ENCODE peak calls at places on chromosomes 7 and 10, in seven cellular contexts. U is mesenchymal stem cell, J is IMR-90, X is mesendoderm, C is H9, L is neuronal stem cell, N is H1. P is an unnamed sample. For H3K4me1, the result is how much of the 10 kb centered on the place peaks cover.

GRCh38 chr10:78899996-78900714 is 168.6 kb upstream of the ZMIZ1 start:
- DNase-seq in U (no peak), J (no peak), X (no peak), C (no peak), L (no peak), N (peak), P (no peak)

GRCh38 chr7:154744226-154744860 is 258.6 kb downstream of the PAXIP1 start:
- DNase-seq in U (no peak), J (no peak), X (peak), C (peak), L (peak), N (peak), P (peak)

GRCh38 chr7:45026984-45027773 is 27.2 kb downstream of the CCM2 start:
- DNase-seq in U (peak), J (peak), X (no peak), C (no peak), L (no peak), N (no peak), P (peak)

GRCh38 chr7:15015545-15016314 is 113.2 kb upstream of the DGKB start:
- DNase-seq in U (peak), J (peak), X (peak), C (peak), L (peak), N (peak), P (peak)

GRCh38 chr10:3747248-3747960 is 37.6 kb downstream of the KLF6 start:
- DNase-seq in U (no peak), J (no peak), X (no peak), C (no peak), L (no peak), N (no peak), P (no peak)

GRCh38 chr7:2515424-2516193 is 4.0 kb upstream of the LFNG start:
- DNase-seq in U (no peak), J (no peak), X (no peak), C (no peak), L (no peak), N (no peak), P (no peak)

GRCh38 chr7:36735172-36735571 is 10.9 kb upstream of the AOAH start:
- DNase-seq in U (no peak), J (no peak), X (no peak), C (no peak), L (no peak), N (no peak), P (no peak)

GRCh38 chr7:153541903-153542302 is 510.3 kb upstream of the DPP6 start:
- DNase-seq in U (no peak), J (no peak), X (no peak), C (no peak), L (no peak), N (no peak), P (no peak)

GRCh38 chr10:114441107-114441506 is 36.8 kb upstream of the AFAP1L2 start:
- DNase-seq in U (no peak), J (no peak), X (no peak), C (no peak), L (no peak), N (no peak), P (no peak)

GRCh38 chr10:124325658-124325965 is 93.1 kb downstream of the OAT start:
- DNase-seq in U (no peak), J (no peak), X (no peak), C (no peak), L (no peak), N (no peak), P (no peak)

GRCh38 chr10:132377326-132377725 is 19.7 kb upstream of the PWWP2B start:
- DNase-seq in U (no peak), J (no peak), X (no peak), C (no peak), L (no peak), N (no peak), P (no peak)

GRCh38 chr7:17680943-17681351 is 259.3 kb downstream of the SNX13 start:
- DNase-seq in U (peak), J (peak), X (no peak), C (no peak), L (no peak), N (no peak), P (no peak)

GRCh38 chr7:158536871-158537865 is 50.5 kb downstream of the PTPRN2 start:
- DNase-seq in U (no peak), J (no peak), X (peak), C (no peak), L (no peak), N (no peak), P (no peak)

GRCh38 chr7:33705333-33705833 is 200.0 kb upstream of the BMPER start:
- DNase-seq in U (no peak), J (no peak), X (peak), C (peak), L (no peak), N (peak), P (no peak)

GRCh38 chr7:43196379-43196778 is 83.9 kb downstream of the HECW1 start:
- DNase-seq in U (no peak), J (no peak), X (peak), C (no peak), L (no peak), N (no peak), P (no peak)

GRCh38 chr10:79562135-79562756 is 2.0 kb upstream of the SFTPA2 start:
- DNase-seq in U (peak), J (peak), X (peak), C (peak), L (peak), N (peak), P (peak)

GRCh38 chr10:28559661-28560060 is 26.7 kb downstream of the WAC start:
- DNase-seq in U (no peak), J (no peak), X (peak), C (no peak), L (peak), N (no peak), P (peak)

GRCh38 chr10:73910401-73910763 is 550 bp upstream of the PLAU start:
- DNase-seq in U (peak), J (peak), X (peak), C (no peak), L (no peak), N (no peak), P (no peak)

GRCh38 chr10:109166935-109167334 is 756.4 kb downstream of the XPNPEP1 start:
- DNase-seq in U (peak), J (peak), X (no peak), C (no peak), L (no peak), N (no peak), P (no peak)

GRCh38 chr7:23332881-23333612 is 33.9 kb downstream of the MALSU1 start:
- DNase-seq in U (peak), J (peak), X (no peak), C (no peak), L (no peak), N (no peak), P (no peak)

GRCh38 chr7:11833431-11833830 is 1.4 kb upstream of the THSD7A start:
- DNase-seq in U (no peak), J (no peak), X (peak), C (no peak), L (no peak), N (no peak), P (no peak)

GRCh38 chr7:32154797-32155196 is 84.6 kb upstream of the PDE1C start:
- DNase-seq in U (no peak), J (peak), X (no peak), C (no peak), L (no peak), N (no peak), P (no peak)

GRCh38 chr7:140121321-140121720 is 55.5 kb downstream of the KDM7A start:
- DNase-seq in U (no peak), J (no peak), X (no peak), C (no peak), L (no peak), N (no peak), P (no peak)

GRCh38 chr10:98536551-98536950 is 89.8 kb upstream of the HPS1 start:
- DNase-seq in U (peak), J (peak), X (no peak), C (no peak), L (no peak), N (no peak), P (no peak)

GRCh38 chr10:60456053-60456452 is 66.4 kb upstream of the ANK3 start:
- DNase-seq in U (peak), J (peak), X (peak), C (peak), L (no peak), N (peak), P (no peak)

GRCh38 chr10:131848296-131848695 is 52.5 kb upstream of the PPP2R2D start:
- DNase-seq in U (no peak), J (no peak), X (no peak), C (peak), L (no peak), N (no peak), P (no peak)

GRCh38 chr10:69486922-69487730 is 35.9 kb downstream of the TSPAN15 start:
- DNase-seq in U (peak), J (no peak), X (no peak), C (no peak), L (no peak), N (no peak), P (no peak)

GRCh38 chr10:121494296-121494695 is 103.9 kb downstream of the FGFR2 start:
- DNase-seq in U (no peak), J (no peak), X (no peak), C (no peak), L (no peak), N (no peak), P (no peak)

GRCh38 chr7:73988197-73988596 is 39.8 kb upstream of the ELN start:
- DNase-seq in U (no peak), J (peak), X (no peak), C (no peak), L (no peak), N (no peak), P (no peak)

GRCh38 chr7:93004906-93005305 is 112.9 kb downstream of the SAMD9 start:
- DNase-seq in U (no peak), J (no peak), X (no peak), C (no peak), L (no peak), N (no peak), P (no peak)

GRCh38 chr7:29748286-29749099 is 57.8 kb upstream of the WIPF3 start:
- DNase-seq in U (peak), J (peak), X (peak), C (no peak), L (no peak), N (no peak), P (no peak)

GRCh38 chr7:36303202-36304098 is 86.2 kb upstream of the ANLN start:
- DNase-seq in U (peak), J (peak), X (no peak), C (no peak), L (no peak), N (no peak), P (no peak)

GRCh38 chr10:106011189-106011744 is 1153.2 kb downstream of the SORCS1 start:
- DNase-seq in U (no peak), J (no peak), X (no peak), C (no peak), L (no peak), N (no peak), P (no peak)

DNA sequence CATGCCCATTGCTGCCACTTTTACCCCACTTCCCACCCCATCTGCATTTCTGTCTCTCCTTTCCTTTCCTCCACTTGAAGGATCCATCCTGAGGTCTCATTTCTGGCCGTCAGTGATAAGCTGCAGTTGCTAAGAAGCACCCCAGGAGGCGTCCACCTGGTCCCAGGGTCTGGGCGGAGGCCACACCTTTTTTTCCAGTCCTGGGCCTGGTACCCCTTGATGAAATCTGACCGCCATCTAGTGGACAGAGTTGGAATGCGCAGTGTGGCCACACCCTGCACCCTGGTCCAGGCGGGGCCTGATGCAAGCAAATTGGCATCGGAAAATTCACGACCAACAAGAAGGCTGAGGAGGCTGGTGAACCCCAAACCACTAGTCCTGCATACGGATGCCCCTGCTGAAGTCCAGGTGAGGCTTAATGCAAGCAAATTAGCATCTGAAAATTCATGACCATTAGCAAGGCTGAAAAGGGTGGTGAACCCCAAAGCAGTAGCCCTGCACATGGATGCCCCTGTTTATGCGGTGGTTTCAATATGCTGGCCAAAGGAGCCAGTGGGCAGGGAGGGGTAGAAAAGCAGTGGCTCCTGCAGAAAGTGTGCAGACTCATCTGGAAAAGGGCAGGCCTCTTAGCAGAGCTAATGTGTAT is 43.3 kb downstream of the GPAM start:
- DNase-seq in U (peak), J (peak), X (peak), C (peak), L (peak), N (peak), P (peak)
- H2AK5ac ChIP-seq in U (no peak), J (no peak), X (no peak), C (no peak), L (no peak), N (no peak), P (no peak)

GRCh38 chr10:101939718-101940117 is 96.1 kb upstream of the KCNIP2 start:
- DNase-seq in U (peak), J (no peak), X (no peak), C (no peak), L (no peak), N (no peak), P (peak)

GRCh38 chr10:101938316-101939272 is 95.0 kb upstream of the KCNIP2 start:
- DNase-seq in U (peak), J (peak), X (peak), C (no peak), L (no peak), N (no peak), P (peak)

GRCh38 chr10:101940916-101941315 is 97.3 kb upstream of the KCNIP2 start:
- DNase-seq in U (peak), J (peak), X (no peak), C (no peak), L (no peak), N (no peak), P (peak)

GRCh38 chr10:101941871-101942270 is 98.3 kb upstream of the KCNIP2 start:
- DNase-seq in U (peak), J (peak), X (no peak), C (no peak), L (no peak), N (no peak), P (no peak)

GRCh38 chr10:101939273-101939635 is 95.7 kb upstream of the KCNIP2 start:
- DNase-seq in U (peak), J (peak), X (no peak), C (no peak), L (no peak), N (no peak), P (peak)
- H3K4me1 ChIP-seq in U (under half), J (under half), X (under half), C (under half), L (under half), N (under half), P (under half)

DNA sequence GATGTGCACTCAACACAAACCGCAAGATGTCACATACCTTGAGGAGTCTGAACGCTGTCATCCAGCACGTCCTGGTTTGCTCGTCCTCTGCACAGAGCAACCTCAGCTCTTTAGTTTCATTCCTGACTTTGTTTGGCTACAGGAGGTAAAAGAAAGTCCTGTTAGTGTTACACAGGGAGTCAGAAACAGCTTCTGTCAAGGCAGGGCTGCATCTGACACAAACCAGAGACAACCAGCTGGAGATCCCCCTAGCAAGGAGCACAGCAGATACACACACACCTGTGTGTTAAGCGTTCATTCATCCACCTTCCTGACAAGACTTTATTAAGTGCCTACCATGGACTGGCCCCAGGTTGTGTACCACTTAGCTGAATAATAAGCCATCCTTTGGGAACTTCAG is 47.5 kb upstream of the DDC start:
- DNase-seq in U (no peak), J (no peak), X (no peak), C (no peak), L (no peak), N (no peak), P (no peak)
- H2AK5ac ChIP-seq in U (no peak), J (no peak), X (no peak), C (no peak), L (no peak), N (no peak), P (no peak)

DNA sequence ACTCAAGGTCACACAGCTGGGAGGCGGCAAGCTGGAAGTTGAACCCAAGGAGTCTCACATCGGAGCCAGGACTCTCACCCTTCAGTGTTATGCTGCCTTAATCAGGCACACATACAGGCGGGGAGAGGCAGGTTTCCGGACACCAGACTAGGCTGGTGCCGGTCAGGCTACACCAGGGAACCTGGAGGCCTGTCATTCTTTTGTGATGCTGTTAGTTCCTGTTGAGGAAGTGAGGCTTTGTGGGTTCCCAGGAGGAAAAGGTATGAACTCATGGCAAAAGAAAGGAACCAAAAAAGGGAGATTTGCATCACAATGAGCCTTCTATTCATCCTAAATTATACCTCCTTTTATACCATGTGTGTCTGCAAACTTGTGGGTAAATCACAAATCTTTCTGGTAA is 103.8 kb downstream of the TCF7L2 start:
- DNase-seq in U (peak), J (no peak), X (peak), C (peak), L (no peak), N (no peak), P (no peak)
- H3K4me1 ChIP-seq in U (under half), J (under half), X (under half), C (under half), L (under half), N (under half), P (under half)

GRCh38 chr7:134509010-134509409 is 18.4 kb upstream of the AKR1B10 start:
- DNase-seq in U (no peak), J (no peak), X (no peak), C (no peak), L (no peak), N (no peak), P (peak)
- H2AK5ac ChIP-seq in U (no peak), J (no peak), X (no peak), C (no peak), L (no peak), N (no peak), P (no peak)

DNA sequence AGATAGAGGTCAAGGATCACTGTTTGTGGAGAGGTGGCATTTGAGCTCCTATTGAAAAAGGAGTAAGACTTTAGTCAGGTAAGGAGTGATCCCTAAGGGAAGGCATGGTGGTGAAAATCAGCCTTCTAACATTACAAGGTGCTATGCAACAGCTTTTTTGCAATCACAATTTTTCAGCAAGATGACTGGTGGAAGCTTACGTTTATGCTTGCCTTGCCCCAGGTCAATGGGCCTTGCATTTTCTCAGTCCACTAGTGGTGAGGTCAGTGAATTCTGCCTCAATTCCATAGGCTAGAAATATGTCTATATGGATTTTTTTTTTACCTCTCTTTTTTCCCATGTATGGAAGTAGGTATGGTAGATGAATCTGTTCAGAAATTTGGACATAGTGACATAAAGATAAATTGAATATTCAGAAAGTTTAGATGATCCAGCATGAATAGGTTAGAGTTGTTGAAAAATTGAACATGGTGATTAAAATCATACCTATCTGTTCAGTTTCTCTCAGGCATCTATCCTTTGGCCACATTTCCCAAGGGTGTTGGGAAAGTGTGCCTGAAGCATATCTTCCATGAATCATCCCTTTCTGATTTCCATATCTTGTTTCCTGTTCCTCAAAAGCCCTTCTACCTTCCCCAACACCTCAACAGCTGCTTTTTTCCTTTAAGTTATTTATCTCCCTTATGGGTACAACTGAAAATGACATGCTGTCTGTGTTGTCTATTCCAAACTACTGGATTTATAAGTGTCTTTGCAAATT is 71.9 kb upstream of the PTPRZ1 start:
- DNase-seq in U (no peak), J (no peak), X (no peak), C (no peak), L (no peak), N (no peak), P (peak)
- H3K4me1 ChIP-seq in U (under half), J (under half), X (under half), C (under half), L (under half), N (under half), P (under half)

GRCh38 chr7:46745700-46746090 is 824.6 kb upstream of the IGFBP3 start:
- DNase-seq in U (no peak), J (peak), X (no peak), C (no peak), L (no peak), N (no peak), P (no peak)

GRCh38 chr7:46744957-46745699 is 824.1 kb upstream of the IGFBP3 start:
- DNase-seq in U (no peak), J (no peak), X (no peak), C (no peak), L (no peak), N (no peak), P (no peak)

GRCh38 chr7:46750321-46750865 is 829.3 kb upstream of the IGFBP3 start:
- DNase-seq in U (peak), J (no peak), X (no peak), C (no peak), L (no peak), N (no peak), P (no peak)

GRCh38 chr7:46747222-46747621 is 826.1 kb upstream of the IGFBP3 start:
- DNase-seq in U (no peak), J (no peak), X (peak), C (no peak), L (no peak), N (no peak), P (no peak)

GRCh38 chr7:46747869-46748576 is 827.0 kb upstream of the IGFBP3 start:
- DNase-seq in U (peak), J (no peak), X (no peak), C (no peak), L (no peak), N (no peak), P (no peak)
- H2AK5ac ChIP-seq in U (no peak), J (no peak), X (no peak), C (no peak), L (no peak), N (no peak), P (no peak)

GRCh38 chr10:72316386-72316700 is 38.4 kb downstream of the DNAJB12 start:
- DNase-seq in U (no peak), J (no peak), X (no peak), C (no peak), L (no peak), N (no peak), P (no peak)

GRCh38 chr10:72315054-72315453 is 39.7 kb downstream of the DNAJB12 start:
- DNase-seq in U (no peak), J (no peak), X (peak), C (peak), L (no peak), N (no peak), P (no peak)

GRCh38 chr10:72316748-72317435 is 37.8 kb downstream of the DNAJB12 start:
- DNase-seq in U (no peak), J (no peak), X (no peak), C (no peak), L (no peak), N (no peak), P (no peak)

GRCh38 chr10:72314263-72314662 is 40.5 kb downstream of the DNAJB12 start:
- DNase-seq in U (no peak), J (no peak), X (no peak), C (no peak), L (no peak), N (no peak), P (no peak)

GRCh38 chr10:72315611-72316385 is 38.9 kb downstream of the DNAJB12 start:
- DNase-seq in U (no peak), J (peak), X (no peak), C (no peak), L (no peak), N (no peak), P (no peak)
- H3K4me1 ChIP-seq in U (under half), J (under half), X (under half), C (under half), L (under half), N (under half), P (under half)

GRCh38 chr7:113824117-113824823 is 94.5 kb downstream of the PPP1R3A start:
- DNase-seq in U (peak), J (no peak), X (no peak), C (no peak), L (no peak), N (no peak), P (no peak)
- H2AK5ac ChIP-seq in U (no peak), J (no peak), X (no peak), C (no peak), L (no peak), N (no peak), P (no peak)